ENCODE peak calls at places on chromosomes 3 and 15, in nine cellular contexts. One of them, this sample, is unnamed. For H3K27me3, the result is how much of the 10 kb centered on the place peaks cover.

GRCh38 chr3:101848754-101849713 is at the start of gene NFKBIZ:
- DNase-seq in hepatocyte: peak
- DNase-seq in GM06990: peak
- DNase-seq in uterus: peak
- DNase-seq in heart left ventricle: peak
- DNase-seq in dorsolateral prefrontal cortex: peak
- DNase-seq in mammary epithelial cell: peak
- DNase-seq in heart right ventricle: peak
- DNase-seq in Caco-2: peak
- DNase-seq in this sample: peak

GRCh38 chr3:52183786-52184445 is 14.0 kb upstream of the ALAS1 start:
- DNase-seq in Caco-2: no peak
- DNase-seq in dorsolateral prefrontal cortex: no peak
- DNase-seq in hepatocyte: no peak
- DNase-seq in heart right ventricle: peak
- DNase-seq in uterus: no peak
- DNase-seq in GM06990: no peak
- DNase-seq in heart left ventricle: peak
- DNase-seq in mammary epithelial cell: no peak
- DNase-seq in this sample: no peak

GRCh38 chr3:32780735-32781210 is 37.0 kb upstream of the TRIM71 start:
- DNase-seq in hepatocyte: peak
- DNase-seq in mammary epithelial cell: no peak
- DNase-seq in heart left ventricle: peak
- DNase-seq in GM06990: peak
- DNase-seq in Caco-2: peak
- DNase-seq in heart right ventricle: peak
- DNase-seq in uterus: peak
- DNase-seq in dorsolateral prefrontal cortex: no peak
- DNase-seq in this sample: peak

GRCh38 chr3:70090322-70090913 is 90.9 kb downstream of the SAMMSON start:
- DNase-seq in heart left ventricle: no peak
- DNase-seq in Caco-2: no peak
- DNase-seq in GM06990: no peak
- DNase-seq in uterus: no peak
- DNase-seq in hepatocyte: peak
- DNase-seq in dorsolateral prefrontal cortex: no peak
- DNase-seq in mammary epithelial cell: no peak
- DNase-seq in heart right ventricle: no peak
- DNase-seq in this sample: peak

GRCh38 chr3:71201939-71202338 is 381.6 kb downstream of the FOXP1 start:
- DNase-seq in heart right ventricle: peak
- DNase-seq in mammary epithelial cell: no peak
- DNase-seq in Caco-2: no peak
- DNase-seq in uterus: peak
- DNase-seq in dorsolateral prefrontal cortex: peak
- DNase-seq in hepatocyte: peak
- DNase-seq in heart left ventricle: peak
- DNase-seq in GM06990: no peak
- DNase-seq in this sample: no peak

GRCh38 chr3:170506556-170506955 is 79.3 kb downstream of the SLC7A14 start:
- DNase-seq in heart left ventricle: no peak
- DNase-seq in dorsolateral prefrontal cortex: no peak
- DNase-seq in mammary epithelial cell: no peak
- DNase-seq in uterus: no peak
- DNase-seq in hepatocyte: peak
- DNase-seq in Caco-2: no peak
- DNase-seq in heart right ventricle: no peak
- DNase-seq in GM06990: no peak
- DNase-seq in this sample: no peak

GRCh38 chr3:194690501-194691372 is 5.1 kb downstream of the FAM43A start:
- DNase-seq in GM06990: peak
- DNase-seq in Caco-2: no peak
- DNase-seq in heart left ventricle: peak
- DNase-seq in mammary epithelial cell: no peak
- DNase-seq in uterus: peak
- DNase-seq in dorsolateral prefrontal cortex: no peak
- DNase-seq in hepatocyte: no peak
- DNase-seq in heart right ventricle: no peak
- DNase-seq in this sample: no peak

GRCh38 chr15:41251411-41251810 is 20.3 kb downstream of the CHP1 start:
- DNase-seq in uterus: no peak
- DNase-seq in Caco-2: no peak
- DNase-seq in dorsolateral prefrontal cortex: no peak
- DNase-seq in mammary epithelial cell: no peak
- DNase-seq in heart right ventricle: no peak
- DNase-seq in GM06990: no peak
- DNase-seq in hepatocyte: no peak
- DNase-seq in heart left ventricle: no peak
- DNase-seq in this sample: no peak

GRCh38 chr3:23172059-23172458 is 31.1 kb upstream of the UBE2E2 start:
- DNase-seq in Caco-2: no peak
- DNase-seq in mammary epithelial cell: peak
- DNase-seq in dorsolateral prefrontal cortex: no peak
- DNase-seq in GM06990: no peak
- DNase-seq in hepatocyte: no peak
- DNase-seq in heart right ventricle: no peak
- DNase-seq in heart left ventricle: no peak
- DNase-seq in uterus: no peak
- DNase-seq in this sample: no peak

GRCh38 chr15:61092387-61093157 is 136.5 kb downstream of the RORA start:
- DNase-seq in Caco-2: no peak
- DNase-seq in heart right ventricle: no peak
- DNase-seq in GM06990: peak
- DNase-seq in uterus: no peak
- DNase-seq in mammary epithelial cell: no peak
- DNase-seq in dorsolateral prefrontal cortex: no peak
- DNase-seq in heart left ventricle: no peak
- DNase-seq in hepatocyte: no peak
- DNase-seq in this sample: no peak

GRCh38 chr3:111668912-111669488 is 73.9 kb upstream of the ZBED2 start:
- DNase-seq in uterus: no peak
- DNase-seq in Caco-2: no peak
- DNase-seq in mammary epithelial cell: peak
- DNase-seq in hepatocyte: peak
- DNase-seq in dorsolateral prefrontal cortex: no peak
- DNase-seq in heart right ventricle: no peak
- DNase-seq in heart left ventricle: no peak
- DNase-seq in GM06990: no peak
- DNase-seq in this sample: no peak

GRCh38 chr15:61824291-61824690 is 236.0 kb downstream of the VPS13C start:
- DNase-seq in uterus: no peak
- DNase-seq in GM06990: no peak
- DNase-seq in mammary epithelial cell: no peak
- DNase-seq in Caco-2: no peak
- DNase-seq in heart left ventricle: no peak
- DNase-seq in heart right ventricle: no peak
- DNase-seq in dorsolateral prefrontal cortex: no peak
- DNase-seq in hepatocyte: no peak
- DNase-seq in this sample: no peak

DNA sequence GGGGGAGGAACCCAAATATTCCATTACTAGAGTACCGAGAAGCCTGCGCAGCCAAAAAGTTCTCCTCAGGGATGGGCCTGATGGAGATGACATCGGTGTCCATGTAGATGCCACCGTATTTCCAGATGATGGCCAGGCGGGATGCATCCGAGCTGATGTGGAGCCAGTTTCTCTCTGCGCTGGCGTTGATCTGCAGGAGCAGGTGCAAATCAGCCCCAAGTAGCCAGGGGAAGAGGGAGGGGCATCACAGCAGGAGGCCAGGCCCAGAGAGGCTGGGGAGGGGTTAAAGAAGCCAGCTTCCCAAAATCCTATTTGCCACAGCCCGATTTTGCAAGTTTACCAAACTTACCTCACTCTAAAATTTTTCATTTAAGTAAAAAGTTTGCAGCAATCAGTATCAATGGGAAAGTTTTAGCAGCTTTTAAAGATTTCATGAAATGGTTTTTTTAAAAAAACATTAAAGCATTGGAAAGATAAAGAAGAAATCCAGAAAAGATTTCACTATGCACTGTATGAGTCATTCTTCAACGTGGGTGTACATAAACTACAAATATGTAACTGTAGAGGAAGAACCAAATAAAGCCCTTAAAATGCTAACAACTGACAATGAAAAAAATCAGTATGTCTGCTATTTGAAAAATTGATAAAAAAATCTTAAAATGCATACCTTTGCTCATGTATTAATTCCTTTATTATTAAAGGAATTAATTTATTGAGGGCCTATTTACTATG is 7.3 kb downstream of the A4GNT start:
- DNase-seq in dorsolateral prefrontal cortex: no peak
- DNase-seq in Caco-2: no peak
- DNase-seq in heart left ventricle: no peak
- DNase-seq in GM06990: no peak
- DNase-seq in heart right ventricle: no peak
- DNase-seq in mammary epithelial cell: peak
- DNase-seq in hepatocyte: no peak
- DNase-seq in uterus: no peak
- DNase-seq in this sample: no peak
- H3K4me3 ChIP-seq in dorsolateral prefrontal cortex: no peak
- H3K4me3 ChIP-seq in Caco-2: no peak
- H3K4me3 ChIP-seq in heart left ventricle: no peak
- H3K4me3 ChIP-seq in GM06990: no peak
- H3K4me3 ChIP-seq in heart right ventricle: no peak
- H3K4me3 ChIP-seq in mammary epithelial cell: no peak
- H3K4me3 ChIP-seq in hepatocyte: no peak
- H3K4me3 ChIP-seq in uterus: no peak
- H3K4me3 ChIP-seq in this sample: no peak

GRCh38 chr15:89458440-89458839 is 37.9 kb downstream of the RHCG start:
- DNase-seq in dorsolateral prefrontal cortex: no peak
- DNase-seq in heart right ventricle: no peak
- DNase-seq in heart left ventricle: no peak
- DNase-seq in hepatocyte: no peak
- DNase-seq in uterus: no peak
- DNase-seq in GM06990: no peak
- DNase-seq in mammary epithelial cell: no peak
- DNase-seq in Caco-2: no peak
- DNase-seq in this sample: no peak

GRCh38 chr15:89461386-89461785 is 35.0 kb downstream of the RHCG start:
- DNase-seq in uterus: no peak
- DNase-seq in Caco-2: no peak
- DNase-seq in mammary epithelial cell: no peak
- DNase-seq in heart right ventricle: no peak
- DNase-seq in heart left ventricle: no peak
- DNase-seq in GM06990: no peak
- DNase-seq in dorsolateral prefrontal cortex: no peak
- DNase-seq in hepatocyte: no peak
- DNase-seq in this sample: no peak

GRCh38 chr15:89460048-89460447 is 36.3 kb downstream of the RHCG start:
- DNase-seq in GM06990: no peak
- DNase-seq in uterus: no peak
- DNase-seq in heart left ventricle: no peak
- DNase-seq in mammary epithelial cell: no peak
- DNase-seq in heart right ventricle: no peak
- DNase-seq in Caco-2: no peak
- DNase-seq in hepatocyte: no peak
- DNase-seq in dorsolateral prefrontal cortex: no peak
- DNase-seq in this sample: no peak

GRCh38 chr15:89457086-89457485 is 39.3 kb downstream of the RHCG start:
- DNase-seq in mammary epithelial cell: peak
- DNase-seq in GM06990: no peak
- DNase-seq in dorsolateral prefrontal cortex: no peak
- DNase-seq in Caco-2: peak
- DNase-seq in heart left ventricle: no peak
- DNase-seq in hepatocyte: no peak
- DNase-seq in uterus: no peak
- DNase-seq in heart right ventricle: no peak
- DNase-seq in this sample: no peak

DNA sequence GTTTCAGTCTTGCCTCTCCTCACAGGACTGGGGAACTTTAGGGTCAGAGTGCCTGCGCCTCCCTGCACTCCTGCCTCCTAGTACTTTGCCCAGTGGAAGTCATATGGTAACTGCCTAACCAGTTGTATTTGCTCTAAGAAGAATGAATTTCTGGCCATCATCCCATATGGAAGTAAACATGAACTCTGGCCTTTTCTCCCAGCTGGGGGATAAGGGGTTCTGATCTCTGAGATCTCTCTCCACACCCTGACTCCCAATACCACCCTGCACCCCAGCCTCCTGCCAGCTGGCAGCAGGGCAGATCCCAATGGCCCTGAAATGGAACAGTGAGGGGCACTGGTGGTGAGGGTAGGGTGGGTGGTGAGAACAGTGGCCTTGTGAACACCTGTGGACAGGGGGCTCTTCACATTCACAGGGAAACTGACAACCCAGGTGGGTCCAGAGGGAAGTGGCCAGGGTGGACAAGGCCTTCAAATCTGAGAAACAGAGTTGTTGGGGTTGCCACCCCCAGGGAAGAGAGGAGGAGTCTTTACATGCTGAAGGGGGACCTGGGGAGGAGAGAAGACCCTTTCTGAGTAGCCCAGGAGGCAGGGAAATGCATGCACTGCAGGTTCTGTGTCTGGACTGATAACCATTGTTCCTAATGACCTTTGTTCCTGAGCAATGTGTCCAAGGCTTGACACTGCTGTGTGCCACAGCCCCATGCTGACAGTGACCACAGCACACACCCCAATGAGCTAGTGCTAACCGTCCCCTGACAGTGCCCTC is 36.9 kb downstream of the RHCG start:
- DNase-seq in heart right ventricle: no peak
- DNase-seq in heart left ventricle: no peak
- DNase-seq in uterus: no peak
- DNase-seq in Caco-2: peak
- DNase-seq in hepatocyte: peak
- DNase-seq in mammary epithelial cell: no peak
- DNase-seq in dorsolateral prefrontal cortex: no peak
- DNase-seq in GM06990: no peak
- DNase-seq in this sample: no peak
- H3K27me3 ChIP-seq in heart right ventricle: under half
- H3K27me3 ChIP-seq in heart left ventricle: under half
- H3K27me3 ChIP-seq in uterus: under half
- H3K27me3 ChIP-seq in Caco-2: under half
- H3K27me3 ChIP-seq in hepatocyte: under half
- H3K27me3 ChIP-seq in mammary epithelial cell: under half
- H3K27me3 ChIP-seq in dorsolateral prefrontal cortex: under half
- H3K27me3 ChIP-seq in GM06990: under half
- H3K27me3 ChIP-seq in this sample: under half

GRCh38 chr3:117893638-117894037 is 1141.0 kb downstream of the IGSF11 start:
- DNase-seq in uterus: no peak
- DNase-seq in mammary epithelial cell: no peak
- DNase-seq in dorsolateral prefrontal cortex: no peak
- DNase-seq in heart left ventricle: no peak
- DNase-seq in hepatocyte: no peak
- DNase-seq in heart right ventricle: no peak
- DNase-seq in Caco-2: no peak
- DNase-seq in GM06990: no peak
- DNase-seq in this sample: no peak
- H3K4me3 ChIP-seq in uterus: no peak
- H3K4me3 ChIP-seq in mammary epithelial cell: no peak
- H3K4me3 ChIP-seq in dorsolateral prefrontal cortex: no peak
- H3K4me3 ChIP-seq in heart left ventricle: no peak
- H3K4me3 ChIP-seq in hepatocyte: no peak
- H3K4me3 ChIP-seq in heart right ventricle: no peak
- H3K4me3 ChIP-seq in Caco-2: no peak
- H3K4me3 ChIP-seq in GM06990: no peak
- H3K4me3 ChIP-seq in this sample: no peak

DNA sequence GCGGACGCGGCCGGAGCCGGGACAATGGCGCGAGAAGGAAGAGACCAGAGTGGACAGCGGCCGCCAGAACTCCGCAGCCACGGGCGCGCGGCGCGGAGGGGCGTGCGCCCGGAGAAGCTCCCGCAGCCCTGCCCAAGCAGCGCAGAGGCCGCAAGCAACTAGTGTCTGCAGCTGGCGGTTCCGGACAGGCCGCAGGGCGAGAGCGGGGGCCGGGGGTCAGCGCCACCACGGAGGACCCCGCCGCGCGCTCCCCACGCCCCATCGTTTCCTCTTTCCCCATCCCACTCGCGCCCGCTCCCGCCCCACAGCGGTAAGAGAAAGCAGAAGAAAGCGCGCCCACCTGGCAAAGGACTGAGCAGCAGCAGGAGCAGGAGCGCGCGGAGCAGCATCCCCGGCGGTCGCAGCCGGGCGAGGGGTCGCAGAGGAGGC is 440 bp downstream of the PRTG start:
- DNase-seq in heart left ventricle: peak
- DNase-seq in hepatocyte: peak
- DNase-seq in mammary epithelial cell: no peak
- DNase-seq in uterus: peak
- DNase-seq in dorsolateral prefrontal cortex: no peak
- DNase-seq in heart right ventricle: peak
- DNase-seq in GM06990: peak
- DNase-seq in Caco-2: peak
- DNase-seq in this sample: no peak
- H3K27me3 ChIP-seq in heart left ventricle: under half
- H3K27me3 ChIP-seq in hepatocyte: under half
- H3K27me3 ChIP-seq in mammary epithelial cell: under half
- H3K27me3 ChIP-seq in uterus: under half
- H3K27me3 ChIP-seq in dorsolateral prefrontal cortex: under half
- H3K27me3 ChIP-seq in heart right ventricle: under half
- H3K27me3 ChIP-seq in GM06990: under half
- H3K27me3 ChIP-seq in Caco-2: under half
- H3K27me3 ChIP-seq in this sample: under half